ENCODE peak calls at places on chromosomes 2 and 18, in six cellular contexts. One of them, this sample, is unnamed.

GRCh38 chr18:6776193-6776592 is 46.7 kb downstream of the ARHGAP28 start:
- DNase-seq in neuronal stem cell: no peak
- DNase-seq in IMR-90: peak
- DNase-seq in mesendoderm: no peak
- DNase-seq in mesenchymal stem cell: peak
- DNase-seq in H1: no peak
- DNase-seq in this sample: no peak

GRCh38 chr2:545711-546650 is 131.2 kb downstream of the TMEM18 start:
- DNase-seq in neuronal stem cell: no peak
- DNase-seq in IMR-90: no peak
- DNase-seq in mesendoderm: no peak
- DNase-seq in mesenchymal stem cell: no peak
- DNase-seq in H1: no peak
- DNase-seq in this sample: no peak

GRCh38 chr18:1468550-1468949 is 563.9 kb downstream of the ADCYAP1 start:
- DNase-seq in neuronal stem cell: no peak
- DNase-seq in IMR-90: no peak
- DNase-seq in mesendoderm: no peak
- DNase-seq in mesenchymal stem cell: no peak
- DNase-seq in H1: no peak
- DNase-seq in this sample: no peak

GRCh38 chr18:23136326-23137092 is 1.2 kb downstream of the CABLES1 start:
- DNase-seq in neuronal stem cell: peak
- DNase-seq in IMR-90: no peak
- DNase-seq in mesendoderm: peak
- DNase-seq in mesenchymal stem cell: peak
- DNase-seq in H1: no peak
- DNase-seq in this sample: peak

GRCh38 chr2:69113627-69114026 is 100.6 kb downstream of the ANTXR1 start:
- DNase-seq in neuronal stem cell: no peak
- DNase-seq in IMR-90: no peak
- DNase-seq in mesendoderm: no peak
- DNase-seq in mesenchymal stem cell: no peak
- DNase-seq in H1: no peak
- DNase-seq in this sample: no peak

GRCh38 chr2:145484443-145485086 is 964.6 kb upstream of the ZEB2 start:
- DNase-seq in neuronal stem cell: no peak
- DNase-seq in IMR-90: peak
- DNase-seq in mesendoderm: peak
- DNase-seq in mesenchymal stem cell: peak
- DNase-seq in H1: no peak
- DNase-seq in this sample: no peak

GRCh38 chr2:180115675-180116074 is 108.6 kb upstream of the CWC22 start:
- DNase-seq in neuronal stem cell: no peak
- DNase-seq in IMR-90: peak
- DNase-seq in mesendoderm: no peak
- DNase-seq in mesenchymal stem cell: no peak
- DNase-seq in H1: no peak
- DNase-seq in this sample: no peak

GRCh38 chr2:9741110-9741509 is 102.2 kb upstream of the TAF1B start:
- DNase-seq in neuronal stem cell: no peak
- DNase-seq in IMR-90: no peak
- DNase-seq in mesendoderm: no peak
- DNase-seq in mesenchymal stem cell: no peak
- DNase-seq in H1: no peak
- DNase-seq in this sample: no peak

GRCh38 chr2:222042666-222043065 is 256.1 kb downstream of the PAX3 start:
- DNase-seq in neuronal stem cell: no peak
- DNase-seq in IMR-90: no peak
- DNase-seq in mesendoderm: no peak
- DNase-seq in mesenchymal stem cell: no peak
- DNase-seq in H1: no peak
- DNase-seq in this sample: no peak

GRCh38 chr2:187580462-187581124 is 26.4 kb upstream of the TFPI start:
- DNase-seq in neuronal stem cell: no peak
- DNase-seq in IMR-90: peak
- DNase-seq in mesendoderm: peak
- DNase-seq in mesenchymal stem cell: peak
- DNase-seq in H1: no peak
- DNase-seq in this sample: no peak

GRCh38 chr2:150526827-150527226 is 39.4 kb upstream of the RND3 start:
- DNase-seq in neuronal stem cell: no peak
- DNase-seq in IMR-90: peak
- DNase-seq in mesendoderm: peak
- DNase-seq in mesenchymal stem cell: peak
- DNase-seq in H1: no peak
- DNase-seq in this sample: no peak

GRCh38 chr2:47520825-47521665 is 118.1 kb downstream of the MSH2 start:
- DNase-seq in neuronal stem cell: no peak
- DNase-seq in IMR-90: peak
- DNase-seq in mesendoderm: no peak
- DNase-seq in mesenchymal stem cell: no peak
- DNase-seq in H1: peak
- DNase-seq in this sample: peak

GRCh38 chr2:62939735-62940491 is 110.7 kb upstream of the OTX1 start:
- DNase-seq in neuronal stem cell: no peak
- DNase-seq in IMR-90: peak
- DNase-seq in mesendoderm: no peak
- DNase-seq in mesenchymal stem cell: peak
- DNase-seq in H1: no peak
- DNase-seq in this sample: no peak

GRCh38 chr2:127649100-127649611 is 3.2 kb downstream of the GPR17 start:
- DNase-seq in neuronal stem cell: no peak
- DNase-seq in IMR-90: no peak
- DNase-seq in mesendoderm: no peak
- DNase-seq in mesenchymal stem cell: no peak
- DNase-seq in H1: no peak
- DNase-seq in this sample: no peak

GRCh38 chr2:36800381-36800780 is 103.9 kb downstream of the VIT start:
- DNase-seq in neuronal stem cell: no peak
- DNase-seq in IMR-90: no peak
- DNase-seq in mesendoderm: no peak
- DNase-seq in mesenchymal stem cell: no peak
- DNase-seq in H1: no peak
- DNase-seq in this sample: no peak

GRCh38 chr2:80070587-80070986 is 234.0 kb downstream of the LRRTM1 start:
- DNase-seq in neuronal stem cell: no peak
- DNase-seq in IMR-90: no peak
- DNase-seq in mesendoderm: peak
- DNase-seq in mesenchymal stem cell: no peak
- DNase-seq in H1: no peak
- DNase-seq in this sample: no peak

GRCh38 chr2:220114443-220114842 is 487.0 kb downstream of the SLC4A3 start:
- DNase-seq in neuronal stem cell: no peak
- DNase-seq in IMR-90: no peak
- DNase-seq in mesendoderm: no peak
- DNase-seq in mesenchymal stem cell: no peak
- DNase-seq in H1: no peak
- DNase-seq in this sample: no peak

GRCh38 chr2:11180653-11181052 is 25.4 kb downstream of the SLC66A3 start:
- DNase-seq in neuronal stem cell: no peak
- DNase-seq in IMR-90: no peak
- DNase-seq in mesendoderm: no peak
- DNase-seq in mesenchymal stem cell: no peak
- DNase-seq in H1: no peak
- DNase-seq in this sample: no peak

GRCh38 chr18:57854726-57855125 is 51.6 kb upstream of the ATP8B1 start:
- DNase-seq in neuronal stem cell: no peak
- DNase-seq in IMR-90: peak
- DNase-seq in mesendoderm: no peak
- DNase-seq in mesenchymal stem cell: no peak
- DNase-seq in H1: no peak
- DNase-seq in this sample: no peak

GRCh38 chr18:75343389-75343788 is 84.1 kb downstream of the SMIM21 start:
- DNase-seq in neuronal stem cell: no peak
- DNase-seq in IMR-90: no peak
- DNase-seq in mesendoderm: no peak
- DNase-seq in mesenchymal stem cell: no peak
- DNase-seq in H1: no peak
- DNase-seq in this sample: no peak

GRCh38 chr2:187453078-187453641 is 5.1 kb upstream of the CALCRL start:
- DNase-seq in neuronal stem cell: peak
- DNase-seq in IMR-90: peak
- DNase-seq in mesendoderm: peak
- DNase-seq in mesenchymal stem cell: peak
- DNase-seq in H1: no peak
- DNase-seq in this sample: no peak

DNA sequence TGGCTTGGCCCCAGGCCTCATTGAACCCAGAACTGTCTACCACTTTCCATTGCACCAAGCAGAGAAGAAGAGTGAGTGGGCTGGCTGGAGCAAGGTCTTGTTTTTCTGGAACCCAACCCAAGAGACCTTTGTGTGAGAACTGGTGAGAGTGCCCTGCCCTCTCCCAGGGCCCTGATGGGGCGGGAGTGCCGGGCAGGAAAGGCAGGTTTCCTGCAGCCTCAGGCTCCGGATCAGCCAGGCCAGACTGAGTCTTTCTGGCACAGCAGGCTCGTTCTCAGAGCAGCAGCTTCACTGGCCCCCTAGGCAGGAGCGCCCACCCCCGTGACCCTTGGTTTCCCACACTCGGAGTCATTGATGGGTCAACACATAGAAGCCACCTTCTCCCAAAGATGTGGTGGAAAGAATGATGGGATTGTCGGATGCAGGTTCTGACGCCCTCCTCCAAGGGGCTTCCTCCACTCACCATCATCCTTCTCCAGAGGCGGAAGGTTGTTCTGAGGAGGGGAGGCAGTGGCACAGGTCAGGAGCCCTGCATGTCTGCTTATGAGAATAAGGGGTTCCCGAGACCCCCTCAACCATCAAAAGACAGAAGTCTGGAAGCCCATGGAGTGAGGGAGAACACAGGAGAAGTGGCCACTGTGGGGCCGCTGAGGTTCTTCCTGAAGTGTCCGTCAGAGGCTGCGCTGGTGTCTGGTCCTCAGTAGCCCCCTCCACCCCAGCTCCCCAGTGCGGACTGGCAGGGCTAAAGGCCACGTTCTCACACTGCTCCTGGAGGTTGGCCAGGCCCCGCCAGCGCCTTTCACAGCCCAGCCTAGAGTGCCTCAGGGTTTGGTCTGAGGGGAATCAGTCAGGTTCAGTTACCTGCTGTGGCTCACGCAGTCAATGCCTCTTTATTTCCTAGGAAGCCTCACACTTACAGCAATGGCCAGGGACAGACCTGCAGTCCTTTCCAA is 62.8 kb upstream of the LAPTM4A start:
- DNase-seq in neuronal stem cell: no peak
- DNase-seq in IMR-90: no peak
- DNase-seq in mesendoderm: no peak
- DNase-seq in mesenchymal stem cell: no peak
- DNase-seq in H1: no peak
- DNase-seq in this sample: no peak
- H2AK5ac ChIP-seq in neuronal stem cell: peak
- H2AK5ac ChIP-seq in IMR-90: no peak
- H2AK5ac ChIP-seq in mesendoderm: no peak
- H2AK5ac ChIP-seq in mesenchymal stem cell: no peak
- H2AK5ac ChIP-seq in H1: no peak
- H2AK5ac ChIP-seq in this sample: no peak

DNA sequence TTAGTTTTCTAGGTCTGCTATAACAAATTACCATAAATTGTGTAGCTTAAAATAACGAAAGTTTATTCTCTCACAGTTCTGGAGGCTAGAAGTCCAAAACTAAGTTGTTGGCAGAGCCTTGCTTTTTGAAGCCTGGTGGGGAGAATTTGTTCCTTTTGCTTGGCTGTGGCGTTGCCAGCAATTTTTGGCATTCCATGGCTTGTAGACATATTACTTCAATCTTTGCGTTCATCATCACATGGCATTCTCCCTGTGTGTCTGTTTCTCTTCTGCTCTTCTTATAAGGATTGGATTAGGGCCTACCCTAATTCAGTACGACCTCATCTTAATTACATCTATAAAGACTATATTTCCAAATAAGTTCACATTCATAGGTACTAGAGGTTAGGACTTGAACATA is 217.7 kb downstream of the MBD5 start:
- DNase-seq in neuronal stem cell: no peak
- DNase-seq in IMR-90: no peak
- DNase-seq in mesendoderm: no peak
- DNase-seq in mesenchymal stem cell: no peak
- DNase-seq in H1: no peak
- DNase-seq in this sample: no peak
- H2AK5ac ChIP-seq in neuronal stem cell: no peak
- H2AK5ac ChIP-seq in IMR-90: no peak
- H2AK5ac ChIP-seq in mesendoderm: no peak
- H2AK5ac ChIP-seq in mesenchymal stem cell: no peak
- H2AK5ac ChIP-seq in H1: no peak
- H2AK5ac ChIP-seq in this sample: no peak

DNA sequence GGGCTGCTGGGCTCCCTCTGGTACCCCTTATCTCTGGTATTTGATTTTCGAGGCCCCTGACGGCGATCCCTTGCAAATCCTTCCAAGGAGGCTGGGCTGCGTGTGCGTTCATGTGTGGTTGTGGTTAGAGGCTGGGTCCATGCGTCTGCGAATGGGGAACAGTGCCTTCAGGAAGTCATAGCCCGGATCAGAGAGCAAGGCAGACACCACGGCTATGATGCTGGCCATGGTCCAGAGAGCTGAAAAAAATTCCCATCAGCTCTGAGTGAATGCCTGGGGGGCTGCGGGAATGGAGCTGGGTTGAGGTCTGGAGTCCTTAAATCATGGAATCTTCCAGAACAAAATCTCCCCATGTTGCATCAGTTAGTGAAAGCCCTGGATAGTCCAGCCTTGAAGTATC is 145.5 kb downstream of the ACKR3 start:
- DNase-seq in neuronal stem cell: peak
- DNase-seq in IMR-90: no peak
- DNase-seq in mesendoderm: no peak
- DNase-seq in mesenchymal stem cell: no peak
- DNase-seq in H1: no peak
- DNase-seq in this sample: no peak
- H2AK5ac ChIP-seq in neuronal stem cell: no peak
- H2AK5ac ChIP-seq in IMR-90: no peak
- H2AK5ac ChIP-seq in mesendoderm: no peak
- H2AK5ac ChIP-seq in mesenchymal stem cell: no peak
- H2AK5ac ChIP-seq in H1: no peak
- H2AK5ac ChIP-seq in this sample: no peak

DNA sequence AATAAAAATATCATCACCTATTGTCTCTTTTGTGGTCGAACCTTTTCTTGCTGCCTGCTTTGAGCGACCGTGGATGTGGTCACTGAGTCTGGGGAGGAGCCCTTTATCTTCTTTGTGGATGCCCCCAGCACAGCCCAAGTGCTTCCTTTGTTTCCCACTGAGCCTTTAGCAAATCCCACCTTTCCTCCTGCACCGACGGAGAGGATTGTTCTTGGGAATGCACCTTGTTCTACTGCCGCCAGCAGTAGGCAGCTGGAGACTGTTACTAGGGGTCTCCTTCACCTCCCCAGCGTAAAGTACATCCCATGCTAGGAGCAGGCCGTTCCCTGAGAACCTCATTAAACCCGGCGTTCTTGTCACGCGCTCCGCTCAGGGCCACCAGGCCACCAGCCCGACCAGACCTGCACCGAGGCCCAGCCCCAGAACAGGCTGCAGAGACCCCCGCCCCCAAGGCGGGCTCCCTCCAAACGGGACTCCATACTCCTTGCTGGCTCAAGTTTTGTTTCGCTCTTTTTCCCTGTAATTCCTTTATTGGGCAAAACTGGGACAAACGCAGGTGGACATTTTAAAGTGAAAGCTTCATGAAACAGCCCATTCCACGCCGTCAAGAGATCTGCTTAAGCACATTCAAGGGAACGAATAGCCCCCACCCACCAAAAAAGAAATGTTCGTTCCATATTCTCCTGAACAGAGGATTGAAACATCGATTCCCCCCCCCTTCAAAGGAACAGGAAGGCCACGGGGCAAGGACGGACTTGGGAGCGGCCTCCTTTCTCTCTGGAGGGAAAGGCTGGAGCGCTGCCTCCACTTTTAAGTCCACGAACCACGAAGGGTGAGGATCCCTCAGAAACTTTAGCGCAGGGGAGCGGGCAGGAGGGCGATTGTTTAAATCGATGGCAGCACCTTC is 1.1 kb upstream of the MAT2A start:
- DNase-seq in neuronal stem cell: peak
- DNase-seq in IMR-90: no peak
- DNase-seq in mesendoderm: peak
- DNase-seq in mesenchymal stem cell: peak
- DNase-seq in H1: peak
- DNase-seq in this sample: peak
- H2AK5ac ChIP-seq in neuronal stem cell: peak
- H2AK5ac ChIP-seq in IMR-90: peak
- H2AK5ac ChIP-seq in mesendoderm: peak
- H2AK5ac ChIP-seq in mesenchymal stem cell: peak
- H2AK5ac ChIP-seq in H1: peak
- H2AK5ac ChIP-seq in this sample: no peak

This sample was measured in H9.